ENCODE peak calls at places on chromosomes 11 and 22, in nine cellular contexts. W is cardiac muscle cell; S is iris pigment epithelial cell; U is activated CD8-positive, alpha-beta memory T cell treated with anti-CD3 and anti-CD28 coated beads for 1 hour; E is NCI-H1092; B is ELF-1; Q is neural crest cell; Y is glutamatergic neuron; G is tibial nerve. A is an unnamed sample.

GRCh38 chr11:70038034-70038834 is 39.9 kb upstream of the ANO1 start:
- DNase-seq in E (no peak), G (no peak), Y (no peak), S (no peak), Q (no peak), W (no peak), B (no peak), U (no peak), A (no peak)

GRCh38 chr22:49355206-49355920 is 472.3 kb downstream of the BRD1 start:
- DNase-seq in E (no peak), B (no peak), Q (no peak), S (no peak), W (no peak), Y (no peak), U (no peak), G (no peak), A (no peak)

GRCh38 chr11:67571443-67571842 is 12.2 kb upstream of the GSTP1 start:
- DNase-seq in W (no peak), Q (no peak), B (no peak), G (no peak), S (no peak), E (no peak), Y (no peak), U (no peak), A (no peak)

GRCh38 chr11:70759846-70760245 is 361.5 kb downstream of the CTTN start:
- DNase-seq in Q (no peak), S (no peak), B (no peak), Y (no peak), U (no peak), W (no peak), G (no peak), E (no peak), A (no peak)

GRCh38 chr11:64094463-64095223 is 58.9 kb downstream of the FLRT1 start:
- DNase-seq in G (no peak), W (peak), Q (no peak), B (peak), E (no peak), S (peak), Y (no peak), U (no peak), A (no peak)

GRCh38 chr11:130562549-130562948 is 114.1 kb downstream of the ADAMTS15 start:
- DNase-seq in U (no peak), Y (no peak), G (no peak), Q (no peak), E (no peak), S (no peak), W (no peak), B (no peak), A (no peak)

GRCh38 chr11:35013514-35014191 is 97.2 kb downstream of the PDHX start:
- DNase-seq in B (no peak), U (no peak), G (no peak), Y (no peak), S (no peak), W (no peak), Q (no peak), E (no peak), A (no peak)

GRCh38 chr11:96524475-96524874 is 134.7 kb downstream of the JRKL start:
- DNase-seq in Q (no peak), B (no peak), G (no peak), U (no peak), W (peak), E (no peak), Y (no peak), S (no peak), A (no peak)

GRCh38 chr22:28402066-28402465 is 277.6 kb downstream of the TTC28 start:
- DNase-seq in S (no peak), W (no peak), B (no peak), U (no peak), Y (no peak), Q (no peak), E (no peak), G (no peak), A (no peak)

GRCh38 chr22:43946391-43946680 is 8.9 kb upstream of the SAMM50 start:
- DNase-seq in B (peak), E (no peak), U (no peak), Q (no peak), G (no peak), Y (no peak), S (no peak), W (no peak), A (no peak)

GRCh38 chr22:37626144-37626543 is 13.3 kb upstream of the SH3BP1 start:
- DNase-seq in Q (no peak), G (peak), E (no peak), B (no peak), U (no peak), Y (no peak), S (peak), W (peak), A (no peak)

GRCh38 chr11:73326929-73327811 is 19.1 kb downstream of the ARHGEF17 start:
- DNase-seq in W (peak), S (peak), E (no peak), G (no peak), B (no peak), Y (no peak), Q (no peak), U (no peak), A (no peak)

GRCh38 chr11:102361100-102362021 is 14.3 kb downstream of the BIRC2 start:
- DNase-seq in B (no peak), G (no peak), S (peak), E (no peak), U (no peak), Y (no peak), Q (no peak), W (no peak), A (no peak)

GRCh38 chr11:74462631-74463030 is 4.7 kb downstream of the KCNE3 start:
- DNase-seq in G (no peak), S (no peak), W (no peak), Y (no peak), U (no peak), E (no peak), B (no peak), Q (no peak), A (no peak)

GRCh38 chr11:93041682-93042081 is 72.2 kb downstream of the MTNR1B start:
- DNase-seq in Q (no peak), G (no peak), B (no peak), E (no peak), Y (no peak), S (no peak), U (no peak), W (no peak), A (no peak)

GRCh38 chr22:48708558-48709245 is 1119.0 kb downstream of the BRD1 start:
- DNase-seq in W (no peak), S (no peak), B (no peak), Y (no peak), U (no peak), E (no peak), Q (no peak), G (no peak), A (no peak)

GRCh38 chr11:119204066-119204465 is 2.1 kb upstream of the CBL start:
- DNase-seq in E (no peak), Q (no peak), S (no peak), B (no peak), U (no peak), G (no peak), W (no peak), Y (no peak), A (no peak)

GRCh38 chr11:65870706-65871681 is 1.6 kb downstream of the EFEMP2 start:
- DNase-seq in B (peak), U (no peak), Y (no peak), E (no peak), W (no peak), G (no peak), S (no peak), Q (no peak), A (no peak)